ENCODE peak calls at places on chromosomes 7 and 10, in eight cellular contexts. One of them, this sample, is unnamed.

GRCh38 chr7:75732764-75733630 is 5.7 kb downstream of the HIP1 start:
- DNase-seq in CD4-positive, CD25-positive, alpha-beta regulatory T cell: no peak
- DNase-seq in lung: no peak
- DNase-seq in BE2C: no peak
- DNase-seq in PC-3: peak; percentile 52
- DNase-seq in CD4-positive, alpha-beta memory T cell: no peak
- DNase-seq in effector memory CD4-positive, alpha-beta T cell: no peak
- DNase-seq in tibial nerve: no peak
- DNase-seq in this sample: no peak

GRCh38 chr7:169854-170172 is 22.6 kb upstream of the FAM20C start:
- DNase-seq in tibial nerve: no peak
- DNase-seq in CD4-positive, alpha-beta memory T cell: no peak
- DNase-seq in PC-3: no peak
- DNase-seq in CD4-positive, CD25-positive, alpha-beta regulatory T cell: no peak
- DNase-seq in effector memory CD4-positive, alpha-beta T cell: no peak
- DNase-seq in BE2C: no peak
- DNase-seq in lung: no peak
- DNase-seq in this sample: peak; percentile 49

GRCh38 chr7:5445991-5446594 is 22.5 kb upstream of the TNRC18 start:
- DNase-seq in BE2C: no peak
- DNase-seq in CD4-positive, CD25-positive, alpha-beta regulatory T cell: no peak
- DNase-seq in lung: no peak
- DNase-seq in effector memory CD4-positive, alpha-beta T cell: no peak
- DNase-seq in tibial nerve: no peak
- DNase-seq in CD4-positive, alpha-beta memory T cell: no peak
- DNase-seq in PC-3: no peak
- DNase-seq in this sample: no peak

GRCh38 chr7:129443612-129444011 is 9.4 kb downstream of the STRIP2 start:
- DNase-seq in tibial nerve: no peak
- DNase-seq in BE2C: no peak
- DNase-seq in lung: no peak
- DNase-seq in CD4-positive, alpha-beta memory T cell: no peak
- DNase-seq in effector memory CD4-positive, alpha-beta T cell: no peak
- DNase-seq in PC-3: no peak
- DNase-seq in CD4-positive, CD25-positive, alpha-beta regulatory T cell: no peak
- DNase-seq in this sample: no peak

GRCh38 chr10:117320050-117320665 is 55.1 kb downstream of the PDZD8 start:
- DNase-seq in CD4-positive, CD25-positive, alpha-beta regulatory T cell: peak; percentile 35
- DNase-seq in effector memory CD4-positive, alpha-beta T cell: no peak
- DNase-seq in PC-3: peak; percentile 42
- DNase-seq in BE2C: peak; percentile 12
- DNase-seq in CD4-positive, alpha-beta memory T cell: no peak
- DNase-seq in lung: no peak
- DNase-seq in tibial nerve: no peak
- DNase-seq in this sample: no peak

GRCh38 chr7:154862153-154862791 is 140.7 kb downstream of the PAXIP1 start:
- DNase-seq in effector memory CD4-positive, alpha-beta T cell: no peak
- DNase-seq in BE2C: no peak
- DNase-seq in PC-3: no peak
- DNase-seq in CD4-positive, CD25-positive, alpha-beta regulatory T cell: no peak
- DNase-seq in lung: no peak
- DNase-seq in CD4-positive, alpha-beta memory T cell: no peak
- DNase-seq in tibial nerve: no peak
- DNase-seq in this sample: peak; percentile 34

GRCh38 chr10:1461016-1461415 is 276.3 kb downstream of the ADARB2 start:
- DNase-seq in lung: no peak
- DNase-seq in tibial nerve: no peak
- DNase-seq in effector memory CD4-positive, alpha-beta T cell: no peak
- DNase-seq in BE2C: no peak
- DNase-seq in CD4-positive, CD25-positive, alpha-beta regulatory T cell: no peak
- DNase-seq in CD4-positive, alpha-beta memory T cell: no peak
- DNase-seq in PC-3: no peak
- DNase-seq in this sample: no peak

GRCh38 chr10:90745565-90745964 is 112.3 kb downstream of the HTR7 start:
- DNase-seq in CD4-positive, alpha-beta memory T cell: no peak
- DNase-seq in PC-3: peak; percentile 8
- DNase-seq in effector memory CD4-positive, alpha-beta T cell: no peak
- DNase-seq in tibial nerve: no peak
- DNase-seq in BE2C: no peak
- DNase-seq in lung: no peak
- DNase-seq in CD4-positive, CD25-positive, alpha-beta regulatory T cell: no peak
- DNase-seq in this sample: no peak

GRCh38 chr7:89623018-89623672 is 531.1 kb upstream of the STEAP1 start:
- DNase-seq in PC-3: peak; percentile 52
- DNase-seq in BE2C: peak; percentile 16
- DNase-seq in tibial nerve: no peak
- DNase-seq in lung: no peak
- DNase-seq in CD4-positive, alpha-beta memory T cell: peak; percentile 22
- DNase-seq in CD4-positive, CD25-positive, alpha-beta regulatory T cell: peak; percentile 9
- DNase-seq in effector memory CD4-positive, alpha-beta T cell: no peak
- DNase-seq in this sample: no peak

GRCh38 chr7:94222516-94222915 is 172.2 kb upstream of the COL1A2 start:
- DNase-seq in PC-3: no peak
- DNase-seq in lung: no peak
- DNase-seq in BE2C: no peak
- DNase-seq in CD4-positive, CD25-positive, alpha-beta regulatory T cell: no peak
- DNase-seq in CD4-positive, alpha-beta memory T cell: no peak
- DNase-seq in tibial nerve: no peak
- DNase-seq in effector memory CD4-positive, alpha-beta T cell: no peak
- DNase-seq in this sample: no peak

GRCh38 chr10:114708717-114709352 is 50.8 kb upstream of the ABLIM1 start:
- DNase-seq in CD4-positive, CD25-positive, alpha-beta regulatory T cell: no peak
- DNase-seq in tibial nerve: no peak
- DNase-seq in CD4-positive, alpha-beta memory T cell: no peak
- DNase-seq in PC-3: peak; percentile 85
- DNase-seq in BE2C: no peak
- DNase-seq in lung: no peak
- DNase-seq in effector memory CD4-positive, alpha-beta T cell: no peak
- DNase-seq in this sample: no peak

GRCh38 chr7:35605760-35606159 is 89.2 kb downstream of the HERPUD2 start:
- DNase-seq in PC-3: peak; percentile 31
- DNase-seq in lung: no peak
- DNase-seq in CD4-positive, alpha-beta memory T cell: no peak
- DNase-seq in BE2C: no peak
- DNase-seq in effector memory CD4-positive, alpha-beta T cell: no peak
- DNase-seq in tibial nerve: no peak
- DNase-seq in CD4-positive, CD25-positive, alpha-beta regulatory T cell: no peak
- DNase-seq in this sample: no peak

GRCh38 chr7:6385110-6385792 is 62.5 kb downstream of the DAGLB start:
- DNase-seq in CD4-positive, alpha-beta memory T cell: no peak
- DNase-seq in CD4-positive, CD25-positive, alpha-beta regulatory T cell: no peak
- DNase-seq in effector memory CD4-positive, alpha-beta T cell: no peak
- DNase-seq in PC-3: peak; percentile 95
- DNase-seq in BE2C: no peak
- DNase-seq in lung: no peak
- DNase-seq in tibial nerve: no peak
- DNase-seq in this sample: no peak

GRCh38 chr7:157845203-157845810 is 508.5 kb downstream of the DNAJB6 start:
- DNase-seq in effector memory CD4-positive, alpha-beta T cell: no peak
- DNase-seq in lung: no peak
- DNase-seq in CD4-positive, CD25-positive, alpha-beta regulatory T cell: no peak
- DNase-seq in PC-3: peak; percentile 88
- DNase-seq in BE2C: no peak
- DNase-seq in CD4-positive, alpha-beta memory T cell: no peak
- DNase-seq in tibial nerve: peak; percentile 11
- DNase-seq in this sample: no peak

GRCh38 chr7:103048833-103049232 is 25.8 kb downstream of the FBXL13 start:
- DNase-seq in tibial nerve: no peak
- DNase-seq in CD4-positive, alpha-beta memory T cell: no peak
- DNase-seq in PC-3: peak; percentile 33
- DNase-seq in CD4-positive, CD25-positive, alpha-beta regulatory T cell: no peak
- DNase-seq in lung: no peak
- DNase-seq in effector memory CD4-positive, alpha-beta T cell: no peak
- DNase-seq in BE2C: no peak
- DNase-seq in this sample: no peak

GRCh38 chr10:22010973-22011408 is 7.5 kb upstream of the DNAJC1 start:
- DNase-seq in tibial nerve: no peak
- DNase-seq in effector memory CD4-positive, alpha-beta T cell: no peak
- DNase-seq in lung: no peak
- DNase-seq in PC-3: peak; percentile 61
- DNase-seq in CD4-positive, alpha-beta memory T cell: peak; percentile 38
- DNase-seq in CD4-positive, CD25-positive, alpha-beta regulatory T cell: peak; percentile 45
- DNase-seq in BE2C: no peak
- DNase-seq in this sample: no peak

GRCh38 chr7:157827045-157827862 is 490.4 kb downstream of the DNAJB6 start:
- DNase-seq in CD4-positive, alpha-beta memory T cell: peak; percentile 25
- DNase-seq in CD4-positive, CD25-positive, alpha-beta regulatory T cell: peak; percentile 12
- DNase-seq in tibial nerve: no peak
- DNase-seq in BE2C: no peak
- DNase-seq in lung: no peak
- DNase-seq in PC-3: no peak
- DNase-seq in effector memory CD4-positive, alpha-beta T cell: no peak
- DNase-seq in this sample: no peak

GRCh38 chr10:97598407-97599271 is 9.1 kb downstream of the C10orf62 start:
- DNase-seq in effector memory CD4-positive, alpha-beta T cell: no peak
- DNase-seq in CD4-positive, alpha-beta memory T cell: no peak
- DNase-seq in tibial nerve: no peak
- DNase-seq in BE2C: no peak
- DNase-seq in PC-3: no peak
- DNase-seq in lung: no peak
- DNase-seq in CD4-positive, CD25-positive, alpha-beta regulatory T cell: no peak
- DNase-seq in this sample: no peak
- H3K4me1 ChIP-seq in effector memory CD4-positive, alpha-beta T cell: no peaks in the 10 kb centered on the region
- H3K4me1 ChIP-seq in CD4-positive, alpha-beta memory T cell: no peaks in the 10 kb centered on the region
- H3K4me1 ChIP-seq in tibial nerve: no peaks in the 10 kb centered on the region
- H3K4me1 ChIP-seq in BE2C: peaks cover 9% of the 10 kb centered on the region
- H3K4me1 ChIP-seq in PC-3: peaks cover 26% of the 10 kb centered on the region
- H3K4me1 ChIP-seq in lung: peaks cover 2% of the 10 kb centered on the region
- H3K4me1 ChIP-seq in CD4-positive, CD25-positive, alpha-beta regulatory T cell: no peaks in the 10 kb centered on the region
- H3K4me1 ChIP-seq in this sample: peaks cover 22% of the 10 kb centered on the region

GRCh38 chr10:6396652-6397051 is 183.4 kb downstream of the PRKCQ start:
- DNase-seq in lung: no peak
- DNase-seq in BE2C: no peak
- DNase-seq in CD4-positive, CD25-positive, alpha-beta regulatory T cell: no peak
- DNase-seq in tibial nerve: no peak
- DNase-seq in effector memory CD4-positive, alpha-beta T cell: no peak
- DNase-seq in PC-3: peak; percentile 38
- DNase-seq in CD4-positive, alpha-beta memory T cell: no peak
- DNase-seq in this sample: no peak

GRCh38 chr10:6398419-6398818 is 181.7 kb downstream of the PRKCQ start:
- DNase-seq in PC-3: no peak
- DNase-seq in CD4-positive, CD25-positive, alpha-beta regulatory T cell: no peak
- DNase-seq in CD4-positive, alpha-beta memory T cell: no peak
- DNase-seq in BE2C: no peak
- DNase-seq in lung: no peak
- DNase-seq in effector memory CD4-positive, alpha-beta T cell: no peak
- DNase-seq in tibial nerve: no peak
- DNase-seq in this sample: no peak

GRCh38 chr10:6393168-6393567 is 186.9 kb downstream of the PRKCQ start:
- DNase-seq in lung: no peak
- DNase-seq in BE2C: no peak
- DNase-seq in CD4-positive, CD25-positive, alpha-beta regulatory T cell: no peak
- DNase-seq in tibial nerve: no peak
- DNase-seq in CD4-positive, alpha-beta memory T cell: no peak
- DNase-seq in effector memory CD4-positive, alpha-beta T cell: no peak
- DNase-seq in PC-3: no peak
- DNase-seq in this sample: no peak

GRCh38 chr10:6390213-6390612 is 187.5 kb downstream of the PFKFB3 start:
- DNase-seq in BE2C: no peak
- DNase-seq in tibial nerve: no peak
- DNase-seq in lung: no peak
- DNase-seq in CD4-positive, CD25-positive, alpha-beta regulatory T cell: no peak
- DNase-seq in CD4-positive, alpha-beta memory T cell: no peak
- DNase-seq in effector memory CD4-positive, alpha-beta T cell: no peak
- DNase-seq in PC-3: no peak
- DNase-seq in this sample: no peak

GRCh38 chr10:6394084-6394483 is 186.0 kb downstream of the PRKCQ start:
- DNase-seq in CD4-positive, CD25-positive, alpha-beta regulatory T cell: no peak
- DNase-seq in PC-3: no peak
- DNase-seq in CD4-positive, alpha-beta memory T cell: no peak
- DNase-seq in tibial nerve: no peak
- DNase-seq in lung: no peak
- DNase-seq in effector memory CD4-positive, alpha-beta T cell: no peak
- DNase-seq in BE2C: no peak
- DNase-seq in this sample: no peak
- H3K4me1 ChIP-seq in CD4-positive, CD25-positive, alpha-beta regulatory T cell: no peaks in the 10 kb centered on the region
- H3K4me1 ChIP-seq in PC-3: peaks cover 5% of the 10 kb centered on the region
- H3K4me1 ChIP-seq in CD4-positive, alpha-beta memory T cell: no peaks in the 10 kb centered on the region
- H3K4me1 ChIP-seq in tibial nerve: no peaks in the 10 kb centered on the region
- H3K4me1 ChIP-seq in lung: no peaks in the 10 kb centered on the region
- H3K4me1 ChIP-seq in effector memory CD4-positive, alpha-beta T cell: no peaks in the 10 kb centered on the region
- H3K4me1 ChIP-seq in BE2C: no peaks in the 10 kb centered on the region
- H3K4me1 ChIP-seq in this sample: no peaks in the 10 kb centered on the region

GRCh38 chr10:79244841-79245504 is 102.3 kb upstream of the PPIF start:
- DNase-seq in PC-3: no peak
- DNase-seq in BE2C: no peak
- DNase-seq in tibial nerve: no peak
- DNase-seq in CD4-positive, alpha-beta memory T cell: no peak
- DNase-seq in lung: no peak
- DNase-seq in effector memory CD4-positive, alpha-beta T cell: no peak
- DNase-seq in CD4-positive, CD25-positive, alpha-beta regulatory T cell: peak; percentile 71
- DNase-seq in this sample: no peak

GRCh38 chr10:79246606-79247275 is 100.5 kb upstream of the PPIF start:
- DNase-seq in CD4-positive, alpha-beta memory T cell: no peak
- DNase-seq in effector memory CD4-positive, alpha-beta T cell: no peak
- DNase-seq in lung: no peak
- DNase-seq in BE2C: no peak
- DNase-seq in PC-3: no peak
- DNase-seq in tibial nerve: peak; percentile 41
- DNase-seq in CD4-positive, CD25-positive, alpha-beta regulatory T cell: no peak
- DNase-seq in this sample: peak; percentile 86

GRCh38 chr10:79245539-79246208 is 101.6 kb upstream of the PPIF start:
- DNase-seq in BE2C: no peak
- DNase-seq in lung: no peak
- DNase-seq in tibial nerve: no peak
- DNase-seq in CD4-positive, alpha-beta memory T cell: no peak
- DNase-seq in PC-3: no peak
- DNase-seq in effector memory CD4-positive, alpha-beta T cell: no peak
- DNase-seq in CD4-positive, CD25-positive, alpha-beta regulatory T cell: no peak
- DNase-seq in this sample: no peak

GRCh38 chr10:79247373-79248137 is 99.7 kb upstream of the PPIF start:
- DNase-seq in effector memory CD4-positive, alpha-beta T cell: no peak
- DNase-seq in CD4-positive, CD25-positive, alpha-beta regulatory T cell: peak; percentile 24
- DNase-seq in tibial nerve: no peak
- DNase-seq in lung: no peak
- DNase-seq in CD4-positive, alpha-beta memory T cell: no peak
- DNase-seq in BE2C: no peak
- DNase-seq in PC-3: no peak
- DNase-seq in this sample: no peak

DNA sequence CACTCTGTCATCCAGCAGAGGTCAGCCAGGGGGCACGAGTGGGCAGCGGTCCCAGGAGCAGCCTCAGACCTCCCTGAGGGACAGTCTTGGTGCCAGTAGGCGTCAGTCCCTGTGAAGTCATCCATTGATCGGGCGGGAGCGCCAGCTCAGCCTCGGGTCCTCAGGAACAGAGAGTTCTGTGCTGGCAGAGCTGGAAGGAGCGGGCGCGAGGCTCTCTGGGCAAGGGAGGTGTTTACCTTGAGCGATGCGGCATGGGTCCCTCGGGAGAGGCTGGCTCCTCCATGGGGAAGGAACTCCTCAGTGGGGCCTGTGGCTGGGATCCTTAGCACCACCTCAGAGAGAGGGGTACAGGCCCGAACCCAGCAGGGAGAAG is 101.1 kb upstream of the PPIF start:
- DNase-seq in CD4-positive, alpha-beta memory T cell: no peak
- DNase-seq in CD4-positive, CD25-positive, alpha-beta regulatory T cell: no peak
- DNase-seq in BE2C: no peak
- DNase-seq in effector memory CD4-positive, alpha-beta T cell: no peak
- DNase-seq in PC-3: no peak
- DNase-seq in tibial nerve: peak; percentile 33
- DNase-seq in lung: no peak
- DNase-seq in this sample: no peak
- H3K4me1 ChIP-seq in CD4-positive, alpha-beta memory T cell: peaks cover 80% of the 10 kb centered on the region
- H3K4me1 ChIP-seq in CD4-positive, CD25-positive, alpha-beta regulatory T cell: peaks cover 83% of the 10 kb centered on the region
- H3K4me1 ChIP-seq in BE2C: peaks cover 62% of the 10 kb centered on the region
- H3K4me1 ChIP-seq in effector memory CD4-positive, alpha-beta T cell: peaks cover 43% of the 10 kb centered on the region
- H3K4me1 ChIP-seq in PC-3: peaks cover 9% of the 10 kb centered on the region
- H3K4me1 ChIP-seq in tibial nerve: peaks cover 86% of the 10 kb centered on the region
- H3K4me1 ChIP-seq in lung: peaks cover 54% of the 10 kb centered on the region
- H3K4me1 ChIP-seq in this sample: peaks cover 92% of the 10 kb centered on the region

GRCh38 chr7:127858091-127858914 is 172.9 kb downstream of the LRRC4 start:
- DNase-seq in tibial nerve: no peak
- DNase-seq in PC-3: no peak
- DNase-seq in lung: no peak
- DNase-seq in BE2C: no peak
- DNase-seq in CD4-positive, alpha-beta memory T cell: no peak
- DNase-seq in effector memory CD4-positive, alpha-beta T cell: no peak
- DNase-seq in CD4-positive, CD25-positive, alpha-beta regulatory T cell: no peak
- DNase-seq in this sample: no peak
- H3K4me1 ChIP-seq in tibial nerve: no peaks in the 10 kb centered on the region
- H3K4me1 ChIP-seq in PC-3: no peaks in the 10 kb centered on the region
- H3K4me1 ChIP-seq in lung: peaks cover 3% of the 10 kb centered on the region
- H3K4me1 ChIP-seq in BE2C: no peaks in the 10 kb centered on the region
- H3K4me1 ChIP-seq in CD4-positive, alpha-beta memory T cell: peaks cover 50% of the 10 kb centered on the region
- H3K4me1 ChIP-seq in effector memory CD4-positive, alpha-beta T cell: peaks cover 19% of the 10 kb centered on the region
- H3K4me1 ChIP-seq in CD4-positive, CD25-positive, alpha-beta regulatory T cell: peaks cover 28% of the 10 kb centered on the region
- H3K4me1 ChIP-seq in this sample: no peaks in the 10 kb centered on the region

This sample was measured in suprapubic skin.